ENCODE peak calls at places on chromosomes 13 and 19, in nine cellular contexts. A is sigmoid colon; D is esophagus squamous epithelium; P is heart right ventricle; B is HCT116; J is fibroblast of lung; I is pancreas; U is tibial nerve; M is CD8-positive, alpha-beta T cell. Y is an unnamed sample.

GRCh38 chr13:101892296-101892695 is 439.8 kb downstream of the ITGBL1 start:
- DNase-seq in I (no peak), B (no peak), J (no peak), U (no peak), M (no peak), P (no peak), D (no peak), A (no peak), Y (no peak)

GRCh38 chr13:66994097-66994496 is 236.0 kb downstream of the PCDH9 start:
- DNase-seq in U (peak; percentile 28), D (no peak), A (peak; percentile 71), B (no peak), J (peak; percentile 80), M (no peak), I (peak; percentile 58), P (peak; percentile 50), Y (no peak)

GRCh38 chr13:34867590-34867989 is 74.5 kb upstream of the NBEA start:
- DNase-seq in P (no peak), U (no peak), D (no peak), J (peak; percentile 15), I (no peak), B (no peak), M (no peak), A (no peak), Y (no peak)

GRCh38 chr13:104678161-104678560 is 1611.9 kb upstream of the SLC10A2 start:
- DNase-seq in B (no peak), I (no peak), M (no peak), J (no peak), U (no peak), P (no peak), D (no peak), A (no peak), Y (no peak)

GRCh38 chr19:39397360-39398296 is 6.5 kb downstream of the MED29 start:
- DNase-seq in J (peak; percentile 88), B (peak; percentile 72), M (peak; percentile 88), U (peak; percentile 88), A (peak; percentile 96), P (peak; percentile 93), I (peak; percentile 94), D (no peak), Y (peak; percentile 85)

GRCh38 chr13:80265348-80265747 is 75.6 kb downstream of the SPRY2 start:
- DNase-seq in P (no peak), D (no peak), U (no peak), M (no peak), J (no peak), A (no peak), I (no peak), B (no peak), Y (no peak)

GRCh38 chr13:21895769-21896168 is 224.9 kb downstream of the FGF9 start:
- DNase-seq in U (no peak), P (no peak), I (no peak), J (no peak), M (no peak), A (no peak), B (no peak), D (no peak), Y (no peak)

GRCh38 chr19:18995804-18996241 is 37.5 kb downstream of the SUGP2 start:
- DNase-seq in U (no peak), P (peak; percentile 33), M (no peak), B (peak; percentile 23), A (peak; percentile 82), D (no peak), I (no peak), J (peak; percentile 94), Y (peak; percentile 30)

GRCh38 chr19:33394006-33394722 is 20.7 kb downstream of the CEBPG start:
- DNase-seq in M (no peak), B (no peak), J (peak; percentile 82), I (peak; percentile 70), A (peak; percentile 86), U (peak; percentile 57), D (no peak), P (peak; percentile 61), Y (no peak)

GRCh38 chr13:22278336-22278929 is 607.6 kb downstream of the FGF9 start:
- DNase-seq in U (peak; percentile 28), I (peak; percentile 22), M (peak; percentile 54), A (no peak), B (peak; percentile 34), D (no peak), J (peak; percentile 65), P (peak; percentile 17), Y (peak; percentile 55)

GRCh38 chr19:39165857-39166256 is 30.9 kb upstream of the NCCRP1 start:
- DNase-seq in D (no peak), B (no peak), U (no peak), A (no peak), M (no peak), I (no peak), P (no peak), J (no peak), Y (no peak)

GRCh38 chr13:38394777-38395504 is 45.3 kb downstream of the UFM1 start:
- DNase-seq in U (no peak), J (no peak), M (no peak), A (no peak), I (no peak), P (no peak), D (no peak), B (no peak), Y (no peak)

GRCh38 chr13:110661256-110661655 is 44.7 kb downstream of the CARS2 start:
- DNase-seq in P (no peak), B (no peak), J (no peak), I (no peak), A (no peak), D (no peak), M (no peak), U (no peak), Y (no peak)

GRCh38 chr13:21060063-21060826 is 1.1 kb downstream of the LATS2 start:
- DNase-seq in P (peak; percentile 59), U (no peak), J (no peak), D (no peak), B (no peak), M (no peak), A (peak; percentile 82), I (peak; percentile 81), Y (peak; percentile 17)

GRCh38 chr19:38949580-38950367 is 19.0 kb downstream of the MRPS12 start:
- DNase-seq in I (peak; percentile 92), A (peak; percentile 90), D (no peak), J (peak; percentile 60), B (no peak), P (peak; percentile 88), M (peak; percentile 42), U (peak; percentile 57), Y (peak; percentile 85)

GRCh38 chr19:32865326-32865725 is 4.2 kb downstream of the SLC7A9 start:
- DNase-seq in B (no peak), J (no peak), A (no peak), U (no peak), M (no peak), I (no peak), P (no peak), D (no peak), Y (no peak)

GRCh38 chr19:18364826-18365528 is 21.0 kb upstream of the GDF15 start:
- DNase-seq in M (no peak), B (peak; percentile 96), J (peak; percentile 100), I (no peak), A (peak; percentile 87), D (no peak), P (peak; percentile 27), U (no peak), Y (peak; percentile 96)

GRCh38 chr13:99577934-99578917 is 77.0 kb downstream of the TM9SF2 start:
- DNase-seq in J (peak; percentile 34), B (no peak), U (no peak), I (no peak), P (no peak), A (no peak), D (no peak), M (no peak), Y (no peak)

GRCh38 chr13:34076943-34077703 is 259.2 kb downstream of the RFC3 start:
- DNase-seq in M (no peak), P (no peak), B (peak; percentile 7), A (no peak), U (no peak), D (no peak), J (peak; percentile 52), I (no peak), Y (no peak)

GRCh38 chr19:15702590-15702930 is 25.3 kb upstream of the OR10H2 start:
- DNase-seq in D (peak; percentile 38), I (peak; percentile 74), J (peak; percentile 3), A (peak; percentile 93), M (no peak), P (peak; percentile 76), B (peak; percentile 16), U (peak; percentile 75), Y (peak; percentile 54)

DNA sequence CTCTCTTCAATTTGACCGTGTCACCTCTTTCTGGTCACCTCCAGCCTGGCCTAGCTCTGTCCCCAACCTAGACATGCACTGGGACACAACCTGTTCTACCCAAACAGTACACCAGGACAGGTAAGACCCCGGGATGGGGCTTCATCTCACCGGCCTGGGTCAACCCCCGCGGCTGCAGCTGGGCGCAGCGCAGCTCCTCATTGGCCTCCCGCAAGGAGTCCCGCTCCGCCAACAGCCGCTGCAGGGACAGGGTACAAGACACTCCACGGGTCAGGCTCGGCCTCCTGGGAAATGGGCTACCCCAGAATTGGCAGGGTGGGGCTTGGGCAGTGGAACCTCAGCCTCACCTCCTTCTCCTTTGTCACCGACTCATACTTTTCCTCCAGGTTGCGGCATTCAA is 7.7 kb downstream of the HOOK2 start:
- DNase-seq in I (no peak), P (no peak), U (no peak), D (no peak), M (no peak), A (no peak), B (no peak), J (no peak), Y (no peak)
- H3K4me1 ChIP-seq in I (no peaks in the 10 kb centered on the region), P (peaks cover 35% of the 10 kb centered on the region), U (no peaks in the 10 kb centered on the region), D (peaks cover 7% of the 10 kb centered on the region), M (no peaks in the 10 kb centered on the region), A (no peaks in the 10 kb centered on the region), B (peaks cover 5% of the 10 kb centered on the region), J (no peaks in the 10 kb centered on the region), Y (no peaks in the 10 kb centered on the region)

GRCh38 chr19:3665681-3666544 is 34.4 kb downstream of the PIP5K1C start:
- DNase-seq in A (peak; percentile 86), P (peak; percentile 80), J (no peak), I (peak; percentile 87), U (peak; percentile 42), M (peak; percentile 56), B (no peak), D (no peak), Y (peak; percentile 46)
- H3K4me1 ChIP-seq in A (no peaks in the 10 kb centered on the region), P (peaks cover 53% of the 10 kb centered on the region), J (peaks cover 8% of the 10 kb centered on the region), I (no peaks in the 10 kb centered on the region), U (peaks cover 5% of the 10 kb centered on the region), M (peaks cover 11% of the 10 kb centered on the region), B (no peaks in the 10 kb centered on the region), D (peaks cover 32% of the 10 kb centered on the region), Y (no peaks in the 10 kb centered on the region)

DNA sequence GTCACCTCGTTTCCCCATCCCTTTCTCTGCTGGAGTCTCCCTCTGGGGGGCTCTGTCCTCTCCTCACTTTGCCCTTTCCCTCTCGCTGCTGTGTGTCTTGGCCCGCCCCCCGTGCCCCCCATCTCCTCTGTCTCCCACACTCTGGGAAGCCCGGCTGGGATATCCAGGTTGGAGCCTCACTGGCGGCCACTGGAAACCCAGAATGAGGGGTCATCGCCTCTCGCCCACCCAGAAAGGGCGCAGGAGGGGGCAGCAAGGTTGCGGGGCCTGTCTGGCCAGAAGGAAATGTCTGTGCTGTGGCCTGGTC is 15.6 kb downstream of the CCDC97 start:
- DNase-seq in I (no peak), A (no peak), B (no peak), M (no peak), U (no peak), D (no peak), J (no peak), P (no peak), Y (no peak)
- H3K4me1 ChIP-seq in I (no peaks in the 10 kb centered on the region), A (no peaks in the 10 kb centered on the region), B (peaks cover 8% of the 10 kb centered on the region), M (peaks cover 63% of the 10 kb centered on the region), U (no peaks in the 10 kb centered on the region), D (peaks cover 75% of the 10 kb centered on the region), J (peaks cover 64% of the 10 kb centered on the region), P (peaks cover 85% of the 10 kb centered on the region), Y (peaks cover 13% of the 10 kb centered on the region)

GRCh38 chr13:46580362-46580839 is 27.4 kb downstream of the LRCH1 start:
- DNase-seq in B (no peak), U (no peak), D (no peak), I (no peak), A (no peak), P (no peak), M (no peak), J (no peak), Y (no peak)
- H3K4me1 ChIP-seq in B (no peaks in the 10 kb centered on the region), U (no peaks in the 10 kb centered on the region), D (peaks cover 39% of the 10 kb centered on the region), I (no peaks in the 10 kb centered on the region), A (no peaks in the 10 kb centered on the region), P (peaks cover 67% of the 10 kb centered on the region), M (peaks cover 14% of the 10 kb centered on the region), J (peaks cover 22% of the 10 kb centered on the region), Y (no peaks in the 10 kb centered on the region)